ENCODE peak calls at places on chromosomes 5 and 9, in seven cellular contexts. W is left ventricle myocardium inferior; N is GM23338; V is GM12865; J is mammary epithelial cell; O is CD8-positive, alpha-beta memory T cell; D is aorta. K is an unnamed sample.

GRCh38 chr5:57097526-57097925 is 76.3 kb upstream of the GPBP1 start:
- DNase-seq in W (no peak), N (no peak), V (no peak), J (no peak), O (no peak), D (no peak), K (no peak)

GRCh38 chr5:106521701-106522100 is 1149.0 kb downstream of the EFNA5 start:
- DNase-seq in W (no peak), N (no peak), V (peak), J (peak), O (no peak), D (no peak), K (no peak)

GRCh38 chr9:91347370-91347769 is 14.3 kb downstream of the AUH start:
- DNase-seq in W (no peak), N (no peak), V (no peak), J (no peak), O (no peak), D (no peak), K (no peak)

GRCh38 chr9:19994296-19994695 is 205.5 kb upstream of the SLC24A2 start:
- DNase-seq in W (no peak), N (no peak), V (no peak), J (peak), O (no peak), D (no peak), K (no peak)

GRCh38 chr9:99162759-99163364 is 57.9 kb downstream of the TGFBR1 start:
- DNase-seq in W (no peak), N (peak), V (peak), J (no peak), O (peak), D (no peak), K (no peak)

GRCh38 chr9:106954974-106955850 is 92.2 kb downstream of the ZNF462 start:
- DNase-seq in W (no peak), N (no peak), V (no peak), J (no peak), O (no peak), D (no peak), K (no peak)

GRCh38 chr5:135436856-135437795 is 10.0 kb downstream of the DCANP1 start:
- DNase-seq in W (no peak), N (no peak), V (peak), J (no peak), O (no peak), D (no peak), K (no peak)

GRCh38 chr5:5884593-5884992 is 462.1 kb downstream of the ICE1 start:
- DNase-seq in W (no peak), N (no peak), V (no peak), J (no peak), O (no peak), D (no peak), K (no peak)

GRCh38 chr5:150103678-150104549 is 17.6 kb upstream of the CSF1R start:
- DNase-seq in W (no peak), N (no peak), V (no peak), J (no peak), O (no peak), D (peak), K (no peak)

GRCh38 chr5:95900383-95900958 is 61.2 kb downstream of the ELL2 start:
- DNase-seq in W (no peak), N (no peak), V (no peak), J (no peak), O (no peak), D (no peak), K (peak)

GRCh38 chr9:92176800-92177185 is 61.6 kb upstream of the SPTLC1 start:
- DNase-seq in W (no peak), N (no peak), V (no peak), J (no peak), O (no peak), D (no peak), K (no peak)

GRCh38 chr5:73686912-73687311 is 60.9 kb downstream of the ARHGEF28 start:
- DNase-seq in W (no peak), N (no peak), V (peak), J (no peak), O (no peak), D (no peak), K (no peak)

GRCh38 chr5:143749581-143750204 is 62.3 kb upstream of the HMHB1 start:
- DNase-seq in W (no peak), N (no peak), V (no peak), J (no peak), O (no peak), D (no peak), K (no peak)

GRCh38 chr5:78336698-78337097 is 23.7 kb upstream of the SCAMP1 start:
- DNase-seq in W (no peak), N (no peak), V (no peak), J (no peak), O (no peak), D (no peak), K (no peak)

GRCh38 chr5:54073735-54074134 is 236.6 kb downstream of the ARL15 start:
- DNase-seq in W (no peak), N (peak), V (no peak), J (no peak), O (no peak), D (no peak), K (no peak)

GRCh38 chr5:117295941-117296340 is 721.3 kb upstream of the SEMA6A start:
- DNase-seq in W (no peak), N (no peak), V (no peak), J (no peak), O (no peak), D (no peak), K (no peak)

GRCh38 chr5:104512063-104512798 is 949.6 kb upstream of the NUDT12 start:
- DNase-seq in W (no peak), N (no peak), V (no peak), J (no peak), O (no peak), D (no peak), K (no peak)

GRCh38 chr5:83277154-83277553 is 194.4 kb upstream of the VCAN start:
- DNase-seq in W (peak), N (no peak), V (no peak), J (no peak), O (no peak), D (no peak), K (no peak)

GRCh38 chr9:4289411-4290380 is 10.2 kb downstream of the GLIS3 start:
- DNase-seq in W (no peak), N (no peak), V (no peak), J (no peak), O (no peak), D (no peak), K (no peak)

GRCh38 chr9:2229109-2229733 is 214.1 kb downstream of the SMARCA2 start:
- DNase-seq in W (no peak), N (no peak), V (peak), J (peak), O (no peak), D (no peak), K (no peak)

GRCh38 chr9:2271426-2271825 is 256.3 kb downstream of the SMARCA2 start:
- DNase-seq in W (peak), N (peak), V (peak), J (peak), O (no peak), D (peak), K (peak)

GRCh38 chr5:133317558-133317957 is 265.7 kb downstream of the HSPA4 start:
- DNase-seq in W (no peak), N (no peak), V (no peak), J (no peak), O (no peak), D (no peak), K (peak)

GRCh38 chr9:91117474-91117891 is 244.2 kb downstream of the AUH start:
- DNase-seq in W (no peak), N (no peak), V (no peak), J (no peak), O (no peak), D (no peak), K (no peak)

GRCh38 chr5:86460519-86460918 is 157.2 kb upstream of the COX7C start:
- DNase-seq in W (no peak), N (no peak), V (no peak), J (no peak), O (no peak), D (no peak), K (no peak)

GRCh38 chr9:71446081-71446480 is 322.2 kb downstream of the CEMIP2 start:
- DNase-seq in W (no peak), N (no peak), V (no peak), J (no peak), O (no peak), D (no peak), K (no peak)

GRCh38 chr9:71442937-71443336 is 321.5 kb upstream of the TRPM3 start:
- DNase-seq in W (no peak), N (no peak), V (no peak), J (no peak), O (no peak), D (no peak), K (no peak)

DNA sequence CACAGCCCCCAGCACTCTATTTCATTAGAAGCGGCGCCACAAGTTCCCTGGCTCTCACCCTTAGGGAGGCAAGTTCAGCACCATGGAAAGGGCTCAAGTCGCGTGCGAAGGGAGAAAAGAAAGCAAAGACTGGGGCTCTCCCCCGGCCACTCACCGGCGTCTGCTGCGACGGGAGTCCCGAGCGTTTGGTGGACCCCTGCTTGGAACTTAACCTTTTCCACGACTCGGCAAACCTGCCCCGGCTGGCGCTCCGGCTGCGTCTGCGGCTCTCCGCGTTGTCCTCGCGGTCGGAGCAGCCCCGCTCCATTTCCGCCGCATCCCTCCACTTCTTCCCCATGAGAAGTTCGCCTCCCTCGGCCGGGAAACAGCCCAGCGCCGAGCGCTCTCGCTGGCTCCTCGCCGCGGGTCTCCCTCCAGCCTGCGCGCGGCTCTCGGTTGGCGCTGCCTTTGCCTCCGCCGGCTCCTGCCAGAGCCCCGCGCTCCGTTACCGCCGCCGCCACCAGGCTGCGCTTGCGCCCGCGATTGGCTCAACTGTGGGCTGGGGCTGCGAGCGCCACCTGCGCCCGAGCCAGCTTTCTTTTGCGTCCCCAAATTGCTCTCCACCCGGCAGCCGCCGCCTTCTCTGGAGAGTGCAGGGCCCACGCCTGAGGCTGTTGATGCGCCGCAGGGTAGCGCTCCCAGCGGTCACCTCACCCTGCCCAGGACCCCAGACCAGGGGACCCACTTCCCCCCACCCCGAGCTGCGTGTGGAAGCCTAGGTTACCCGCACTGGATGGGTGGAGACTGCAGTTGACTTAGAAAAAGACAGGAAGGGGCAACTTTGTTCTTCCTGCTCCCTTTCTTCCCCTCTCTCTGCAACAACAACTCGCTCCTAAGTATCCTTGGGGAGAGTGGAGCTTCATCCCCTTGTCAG is 321.6 kb downstream of the CEMIP2 start:
- DNase-seq in W (no peak), N (peak), V (peak), J (peak), O (no peak), D (no peak), K (peak)
- H3K4me3 ChIP-seq in W (peak), N (peak), V (no peak), J (peak), O (no peak), D (no peak), K (peak)

GRCh38 chr5:156918311-156918845 is 44.6 kb downstream of the TIMD4 start:
- DNase-seq in W (no peak), N (no peak), V (no peak), J (no peak), O (no peak), D (no peak), K (no peak)

GRCh38 chr5:156914371-156914737 is 48.7 kb downstream of the TIMD4 start:
- DNase-seq in W (no peak), N (no peak), V (peak), J (no peak), O (no peak), D (no peak), K (no peak)

GRCh38 chr5:156912869-156913268 is 50.2 kb downstream of the TIMD4 start:
- DNase-seq in W (no peak), N (no peak), V (no peak), J (no peak), O (no peak), D (no peak), K (no peak)

GRCh38 chr5:156913719-156914370 is 49.2 kb downstream of the TIMD4 start:
- DNase-seq in W (no peak), N (peak), V (peak), J (no peak), O (peak), D (no peak), K (no peak)

DNA sequence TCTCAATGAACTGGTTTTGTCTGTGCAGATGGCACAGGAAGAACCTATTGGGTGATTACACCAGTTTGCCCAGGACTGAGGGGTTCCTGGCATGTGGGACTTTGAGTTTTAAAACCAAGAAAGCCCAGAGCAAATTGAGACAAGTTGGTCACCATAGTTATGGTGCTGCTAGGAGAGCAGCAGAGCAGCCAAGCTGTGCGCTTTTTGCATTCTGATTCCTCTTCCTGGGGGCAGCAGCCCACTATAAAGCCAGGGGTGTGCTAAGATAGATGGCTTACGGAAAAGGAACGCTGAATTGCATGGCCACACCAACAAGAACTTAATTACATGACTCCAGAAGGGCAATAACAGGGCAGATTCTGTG is 49.7 kb downstream of the TIMD4 start:
- DNase-seq in W (no peak), N (peak), V (no peak), J (no peak), O (no peak), D (no peak), K (no peak)
- H3K4me3 ChIP-seq in W (no peak), N (no peak), V (no peak), J (no peak), O (peak), D (no peak), K (no peak)

GRCh38 chr5:55921617-55922016 is 70.5 kb downstream of the IL31RA start:
- DNase-seq in W (no peak), N (no peak), V (no peak), J (no peak), O (no peak), D (no peak), K (no peak)

GRCh38 chr5:55923873-55924500 is 70.8 kb downstream of the IL6ST start:
- DNase-seq in W (no peak), N (no peak), V (no peak), J (no peak), O (no peak), D (no peak), K (no peak)

GRCh38 chr5:55925181-55925580 is 69.6 kb downstream of the IL6ST start:
- DNase-seq in W (no peak), N (no peak), V (no peak), J (no peak), O (no peak), D (no peak), K (no peak)

GRCh38 chr5:55924744-55925143 is 70.0 kb downstream of the IL6ST start:
- DNase-seq in W (no peak), N (no peak), V (no peak), J (no peak), O (no peak), D (no peak), K (no peak)

GRCh38 chr5:55923177-55923872 is 71.4 kb downstream of the IL6ST start:
- DNase-seq in W (peak), N (peak), V (peak), J (no peak), O (no peak), D (no peak), K (peak)
- H3K4me3 ChIP-seq in W (peak), N (no peak), V (peak), J (no peak), O (peak), D (no peak), K (no peak)

GRCh38 chr5:126079266-126079665 is 343.9 kb upstream of the GRAMD2B start:
- DNase-seq in W (no peak), N (no peak), V (no peak), J (no peak), O (no peak), D (no peak), K (no peak)
- H3K4me3 ChIP-seq in W (no peak), N (no peak), V (no peak), J (no peak), O (no peak), D (no peak), K (no peak)

GRCh38 chr9:125964702-125965225 is 217.6 kb downstream of the PBX3 start:
- DNase-seq in W (no peak), N (no peak), V (no peak), J (no peak), O (no peak), D (no peak), K (peak)

GRCh38 chr9:125963932-125964331 is 216.8 kb downstream of the PBX3 start:
- DNase-seq in W (no peak), N (no peak), V (no peak), J (no peak), O (no peak), D (no peak), K (no peak)

GRCh38 chr9:125960631-125961030 is 213.5 kb downstream of the PBX3 start:
- DNase-seq in W (no peak), N (no peak), V (no peak), J (no peak), O (no peak), D (no peak), K (no peak)

GRCh38 chr9:125959980-125960619 is 212.9 kb downstream of the PBX3 start:
- DNase-seq in W (no peak), N (no peak), V (no peak), J (no peak), O (no peak), D (no peak), K (no peak)

GRCh38 chr9:125961037-125961436 is 213.9 kb downstream of the PBX3 start:
- DNase-seq in W (no peak), N (no peak), V (no peak), J (no peak), O (no peak), D (no peak), K (no peak)
- H3K4me3 ChIP-seq in W (no peak), N (no peak), V (no peak), J (no peak), O (no peak), D (no peak), K (no peak)

GRCh38 chr9:130173462-130173876 is 1.3 kb downstream of the NCS1 start:
- DNase-seq in W (no peak), N (peak), V (no peak), J (no peak), O (no peak), D (no peak), K (no peak)
- H3K4me3 ChIP-seq in W (peak), N (peak), V (no peak), J (peak), O (no peak), D (peak), K (peak)

GRCh38 chr9:129322641-129323375 is 144.7 kb upstream of the IER5L start:
- DNase-seq in W (no peak), N (no peak), V (no peak), J (no peak), O (no peak), D (no peak), K (no peak)

GRCh38 chr9:129322022-129322621 is 144.1 kb upstream of the IER5L start:
- DNase-seq in W (no peak), N (no peak), V (no peak), J (no peak), O (no peak), D (no peak), K (no peak)

GRCh38 chr9:129319938-129320481 is 141.9 kb upstream of the IER5L start:
- DNase-seq in W (no peak), N (peak), V (no peak), J (no peak), O (no peak), D (no peak), K (peak)

GRCh38 chr9:129320575-129321311 is 142.7 kb upstream of the IER5L start:
- DNase-seq in W (peak), N (peak), V (peak), J (no peak), O (peak), D (peak), K (peak)

DNA sequence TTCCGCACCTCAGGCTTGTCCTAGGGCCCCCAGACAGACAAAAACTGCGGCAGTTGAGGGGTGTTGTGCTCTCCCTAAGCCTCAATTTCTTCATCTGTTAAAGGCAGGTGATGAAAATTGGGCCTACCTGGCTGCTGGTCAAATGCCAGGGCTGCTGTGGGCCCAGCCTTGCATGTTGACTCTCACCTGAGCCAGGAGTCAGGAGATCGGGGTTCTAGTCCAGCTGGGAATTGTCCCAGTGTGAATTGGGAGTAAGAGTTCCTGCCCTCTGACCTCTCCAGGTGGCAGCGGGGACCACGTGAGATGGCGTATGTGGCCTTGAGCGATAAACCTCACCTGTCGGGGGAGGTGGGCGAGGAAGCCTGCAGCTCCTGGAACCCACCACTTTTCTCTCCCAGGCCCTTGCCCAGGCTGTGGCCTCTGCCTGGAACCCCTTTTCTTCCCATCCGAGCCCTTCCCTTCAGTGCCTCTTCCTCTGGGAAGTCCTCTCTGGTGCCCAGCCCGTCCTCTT is 143.5 kb upstream of the IER5L start:
- DNase-seq in W (no peak), N (no peak), V (no peak), J (no peak), O (no peak), D (no peak), K (peak)
- H3K4me3 ChIP-seq in W (peak), N (peak), V (no peak), J (no peak), O (no peak), D (no peak), K (no peak)

DNA sequence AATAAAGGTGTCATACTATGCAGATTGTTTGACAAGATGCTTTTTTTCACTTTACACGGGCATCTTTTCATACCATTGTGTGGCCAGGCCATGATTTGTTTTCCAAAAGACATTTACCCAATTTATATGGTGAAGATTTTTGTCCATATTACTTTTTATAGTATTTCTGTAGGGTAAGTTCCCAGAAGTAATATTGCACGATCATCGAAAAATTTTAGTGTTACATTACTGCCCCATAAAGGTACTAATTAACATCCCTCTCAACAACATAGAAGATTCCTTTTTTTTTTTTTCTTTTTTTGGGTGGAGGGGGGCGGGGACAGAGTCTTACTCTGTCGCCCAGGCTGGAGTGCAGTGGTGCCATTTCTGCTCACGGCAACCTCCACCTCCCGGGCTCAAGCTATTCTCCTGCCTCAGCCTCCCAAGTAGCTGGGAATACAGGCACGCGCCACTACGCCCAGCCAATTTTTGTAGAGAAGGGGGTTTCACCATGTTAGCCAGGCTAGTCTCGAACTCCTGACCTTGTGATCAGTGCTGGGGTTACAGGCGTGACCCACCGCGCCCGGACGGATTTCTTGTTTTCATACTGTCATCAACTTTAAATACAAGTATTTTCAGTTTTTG is 1.2 kb upstream of the ROPN1L start:
- DNase-seq in W (no peak), N (no peak), V (no peak), J (no peak), O (no peak), D (no peak), K (no peak)
- H3K4me3 ChIP-seq in W (peak), N (peak), V (no peak), J (no peak), O (no peak), D (no peak), K (no peak)

GRCh38 chr9:136372561-136373299 is 739 bp downstream of the CARD9 start:
- DNase-seq in W (peak), N (no peak), V (no peak), J (peak), O (no peak), D (peak), K (peak)
- H3K4me3 ChIP-seq in W (peak), N (no peak), V (peak), J (no peak), O (peak), D (no peak), K (peak)